ENCODE peak calls at places on chromosome 21, in five cellular contexts. F is IMR-90; D is CD8-positive, alpha-beta T cell; C is heart left ventricle; Q is tibial artery. G is an unnamed sample.

GRCh38 chr21:25660233-25660632 is 21.2 kb downstream of the JAM2 start:
- DNase-seq in F (no peak), D (no peak), C (no peak), Q (no peak), G (no peak)

GRCh38 chr21:21111309-21111920 is 113.2 kb downstream of the NCAM2 start:
- DNase-seq in F (no peak), D (no peak), C (no peak), Q (no peak), G (no peak)

GRCh38 chr21:37787456-37787855 is 128.8 kb downstream of the KCNJ6 start:
- DNase-seq in F (peak), D (no peak), C (no peak), Q (no peak), G (no peak)

GRCh38 chr21:34274001-34274400 is 89.8 kb upstream of the KCNE2 start:
- DNase-seq in F (peak), D (no peak), C (no peak), Q (no peak), G (no peak)

GRCh38 chr21:34126691-34127090 is 53.3 kb downstream of the MRPS6 start:
- DNase-seq in F (peak), D (no peak), C (no peak), Q (peak), G (no peak)

GRCh38 chr21:37710555-37711293 is 205.5 kb downstream of the KCNJ6 start:
- DNase-seq in F (peak), D (no peak), C (no peak), Q (peak), G (no peak)

GRCh38 chr21:33157303-33157702 is 72.4 kb upstream of the IFNAR2 start:
- DNase-seq in F (no peak), D (no peak), C (no peak), Q (no peak), G (no peak)

GRCh38 chr21:41460578-41461527 is 34.8 kb downstream of the MX1 start:
- DNase-seq in F (peak), D (peak), C (peak), Q (peak), G (peak)

GRCh38 chr21:20729376-20729775 is 268.8 kb upstream of the NCAM2 start:
- DNase-seq in F (no peak), D (no peak), C (no peak), Q (no peak), G (no peak)

GRCh38 chr21:36700961-36701911 is 2.3 kb downstream of the SIM2 start:
- DNase-seq in F (no peak), D (no peak), C (no peak), Q (no peak), G (peak)

GRCh38 chr21:34615487-34615814 is 538 bp upstream of the RCAN1 start:
- DNase-seq in F (no peak), D (no peak), C (no peak), Q (no peak), G (no peak)

GRCh38 chr21:37496972-37497371 is 130.4 kb downstream of the DYRK1A start:
- DNase-seq in F (no peak), D (no peak), C (no peak), Q (no peak), G (no peak)

GRCh38 chr21:37561941-37562919 is 195.7 kb downstream of the DYRK1A start:
- DNase-seq in F (no peak), D (no peak), C (no peak), Q (no peak), G (no peak)

GRCh38 chr21:30634906-30635305 is at the start of gene KRTAP20-2:
- DNase-seq in F (no peak), D (no peak), C (no peak), Q (no peak), G (no peak)

GRCh38 chr21:41141031-41141457 is 26.9 kb upstream of the BACE2 start:
- DNase-seq in F (peak), D (no peak), C (no peak), Q (no peak), G (no peak)

GRCh38 chr21:15624646-15625045 is 105.1 kb upstream of the USP25 start:
- DNase-seq in F (no peak), D (no peak), C (no peak), Q (no peak), G (no peak)

GRCh38 chr21:34912022-34912933 is 136.8 kb downstream of the RUNX1 start:
- DNase-seq in F (no peak), D (no peak), C (no peak), Q (no peak), G (no peak)

GRCh38 chr21:31078796-31079195 is 40.5 kb upstream of the KRTAP19-8 start:
- DNase-seq in F (no peak), D (no peak), C (no peak), Q (no peak), G (no peak)

GRCh38 chr21:38355992-38356781 is 99.4 kb downstream of the KCNJ15 start:
- DNase-seq in F (peak), D (peak), C (peak), Q (peak), G (peak)

GRCh38 chr21:35048706-35049617 is at the start of gene RUNX1:
- DNase-seq in F (peak), D (peak), C (peak), Q (peak), G (no peak)

GRCh38 chr21:31446206-31446900 is 102.3 kb upstream of the TIAM1 start:
- DNase-seq in F (no peak), D (peak), C (no peak), Q (no peak), G (no peak)

GRCh38 chr21:36773111-36773510 is 74.2 kb downstream of the SIM2 start:
- DNase-seq in F (peak), D (no peak), C (peak), Q (peak), G (peak)

GRCh38 chr21:44082648-44083436 is 24.4 kb upstream of the PWP2 start:
- DNase-seq in F (no peak), D (no peak), C (no peak), Q (no peak), G (peak)

GRCh38 chr21:26127918-26128317 is 42.7 kb downstream of the APP start:
- DNase-seq in F (peak), D (no peak), C (no peak), Q (no peak), G (no peak)

GRCh38 chr21:31909153-31909771 is 36.4 kb downstream of the HUNK start:
- DNase-seq in F (peak), D (no peak), C (no peak), Q (no peak), G (no peak)

GRCh38 chr21:33767236-33767635 is 124.9 kb downstream of the ITSN1 start:
- DNase-seq in F (peak), D (no peak), C (no peak), Q (no peak), G (no peak)

GRCh38 chr21:28639742-28640141 is 352.9 kb downstream of the LTN1 start:
- DNase-seq in F (no peak), D (no peak), C (no peak), Q (no peak), G (no peak)

GRCh38 chr21:16079830-16080229 is 350.0 kb downstream of the USP25 start:
- DNase-seq in F (peak), D (no peak), C (no peak), Q (no peak), G (no peak)

GRCh38 chr21:31347435-31348032 is 3.5 kb upstream of the TIAM1 start:
- DNase-seq in F (peak), D (no peak), C (no peak), Q (no peak), G (no peak)

GRCh38 chr21:36976882-36977651 is 10.6 kb upstream of the HLCS start:
- DNase-seq in F (peak), D (no peak), C (no peak), Q (no peak), G (no peak)

DNA sequence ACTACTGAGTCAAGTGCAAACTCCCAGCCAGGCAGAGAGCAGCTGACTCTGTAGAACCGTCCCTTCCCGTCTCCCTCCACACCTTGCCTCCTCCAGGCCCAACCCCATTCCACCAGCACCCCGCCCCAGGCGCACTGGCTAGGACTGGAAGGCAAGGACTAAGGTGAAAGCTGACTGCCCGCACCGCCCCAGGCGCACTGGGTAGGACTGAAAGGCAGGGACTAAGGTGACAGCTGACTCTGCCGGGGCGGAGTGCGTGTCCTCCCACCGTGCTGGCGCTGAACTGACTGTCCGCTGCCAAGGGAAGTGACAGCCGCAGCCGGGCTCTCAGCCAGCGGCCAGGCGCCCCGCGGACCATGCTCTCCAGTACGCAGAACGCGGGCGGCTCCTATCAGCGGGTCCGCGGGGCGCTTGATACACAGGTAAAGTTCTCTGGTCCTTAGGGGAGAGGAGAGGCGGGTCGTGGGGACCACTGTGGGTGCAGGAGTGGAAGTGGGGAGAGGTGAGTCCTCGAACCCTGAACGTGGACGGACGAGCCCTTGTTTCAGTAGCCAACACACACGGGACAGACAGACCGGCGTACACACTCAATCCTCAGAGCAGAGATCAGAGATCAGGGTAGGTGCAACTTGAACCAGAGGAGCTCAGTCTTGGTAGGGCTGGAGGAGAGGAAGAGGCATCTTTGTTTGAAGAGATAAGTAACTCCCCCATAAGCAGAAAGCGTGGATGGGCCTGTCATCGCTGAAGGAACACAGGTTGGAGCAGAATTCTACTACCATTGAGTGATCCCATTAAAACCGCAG is 58.0 kb downstream of the RBM11 start:
- DNase-seq in F (no peak), D (no peak), C (peak), Q (peak), G (peak)
- H3K4me3 ChIP-seq in F (no peak), D (no peak), C (peak), Q (no peak), G (peak)

GRCh38 chr21:45318556-45319341 is 31.1 kb upstream of the POFUT2 start:
- DNase-seq in F (peak), D (no peak), C (peak), Q (peak), G (peak)

GRCh38 chr21:45316871-45317400 is 29.2 kb upstream of the POFUT2 start:
- DNase-seq in F (no peak), D (no peak), C (no peak), Q (peak), G (no peak)

GRCh38 chr21:45319461-45320211 is 31.9 kb upstream of the POFUT2 start:
- DNase-seq in F (peak), D (no peak), C (peak), Q (peak), G (peak)

GRCh38 chr21:45318146-45318555 is 30.5 kb upstream of the POFUT2 start:
- DNase-seq in F (no peak), D (no peak), C (no peak), Q (no peak), G (no peak)

DNA sequence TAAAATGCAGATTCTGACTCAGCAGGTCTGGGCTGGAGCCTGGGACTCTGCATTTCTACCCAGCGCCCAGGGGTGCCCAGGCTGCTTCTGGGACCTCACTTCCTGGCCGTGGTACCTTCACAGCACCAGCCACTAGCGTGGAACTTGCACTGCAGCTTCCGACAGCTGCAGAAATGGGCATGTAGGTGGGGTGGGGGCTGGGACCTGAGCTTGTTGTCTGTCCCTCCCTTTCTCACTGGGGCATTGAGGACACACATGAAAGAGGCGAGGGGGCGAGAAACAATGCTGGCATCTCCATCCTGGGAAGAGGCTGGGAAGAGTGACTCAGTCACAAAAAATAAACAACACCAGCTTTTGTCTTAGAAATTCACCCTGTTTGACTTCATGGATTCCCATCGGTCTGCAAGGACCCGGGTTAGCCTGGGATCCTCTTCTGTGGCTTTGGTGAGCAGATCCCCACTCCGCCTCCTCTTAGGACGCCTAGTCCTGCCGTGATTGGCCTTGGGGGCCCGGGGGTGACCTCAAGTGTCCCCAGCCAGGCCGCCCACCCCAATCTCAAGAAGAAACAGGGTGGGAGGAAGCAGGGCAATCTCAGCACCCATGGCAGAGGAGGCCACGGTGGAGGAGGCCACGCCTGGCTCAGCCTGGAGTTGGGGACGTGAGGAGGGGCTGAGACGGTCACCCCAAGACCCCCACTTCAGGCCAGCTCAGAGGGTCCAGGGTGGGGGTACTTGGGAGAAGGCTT is 29.9 kb upstream of the POFUT2 start:
- DNase-seq in F (peak), D (no peak), C (no peak), Q (peak), G (peak)
- TF ChIP-seq CTCF in F (no peak), D (no peak), C (no peak), Q (no peak), G (no peak)

GRCh38 chr21:46368533-46369285 is 44.8 kb downstream of the PCNT start:
- DNase-seq in F (no peak), D (peak), C (no peak), Q (no peak), G (no peak)
- H3K4me3 ChIP-seq in F (no peak), D (peak), C (no peak), Q (no peak), G (no peak)

DNA sequence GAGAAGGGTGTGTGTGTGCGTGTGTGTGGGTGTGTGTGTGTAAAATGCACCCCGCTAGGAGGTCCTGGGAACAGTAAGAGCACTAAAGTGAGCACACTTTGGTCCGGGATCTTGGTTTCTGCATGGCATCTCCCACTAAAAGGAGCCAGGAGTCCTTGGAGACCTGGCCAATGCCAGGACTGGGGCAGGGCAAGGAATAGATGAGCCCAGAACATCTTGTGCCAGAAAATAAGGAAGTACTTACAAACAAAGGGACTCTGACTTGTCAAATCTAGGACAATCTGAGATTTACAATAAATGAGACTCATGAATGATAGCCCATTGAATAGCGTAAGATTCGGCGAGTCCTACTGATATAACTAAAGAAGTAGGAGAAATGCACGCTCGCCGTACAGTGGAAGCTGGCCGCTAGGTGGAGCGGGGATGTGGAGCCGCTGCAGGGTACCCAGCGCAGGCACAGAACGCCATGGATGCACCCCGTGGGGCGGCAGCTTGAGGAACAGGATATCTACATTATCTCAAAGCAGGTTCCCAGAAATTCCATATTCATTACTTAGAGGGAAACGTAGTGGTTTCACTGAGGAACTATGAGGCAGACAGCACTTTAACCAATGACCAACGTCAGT is 7.1 kb downstream of the SLC37A1 start:
- DNase-seq in F (no peak), D (no peak), C (no peak), Q (peak), G (no peak)
- TF ChIP-seq CTCF in F (no peak), D (no peak), C (no peak), Q (no peak), G (no peak)

G was measured in kidney.